ENCODE peak calls at places on chromosomes 4 and X, in eight cellular contexts. One of them, this sample, is unnamed.

GRCh38 chr4:79163981-79164490 is 161.8 kb downstream of the NAA11 start:
- DNase-seq in body of pancreas: no peak
- DNase-seq in heart left ventricle: no peak
- DNase-seq in brain microvascular endothelial cell: no peak
- DNase-seq in right atrium auricular region: no peak
- DNase-seq in left lung: no peak
- DNase-seq in A549: no peak
- DNase-seq in left ventricle myocardium inferior: no peak
- DNase-seq in this sample: no peak

GRCh38 chr4:48979897-48980579 is 6.0 kb upstream of the CWH43 start:
- DNase-seq in body of pancreas: no peak
- DNase-seq in brain microvascular endothelial cell: no peak
- DNase-seq in left lung: no peak
- DNase-seq in A549: no peak
- DNase-seq in left ventricle myocardium inferior: no peak
- DNase-seq in right atrium auricular region: no peak
- DNase-seq in heart left ventricle: no peak
- DNase-seq in this sample: no peak

GRCh38 chr4:15917297-15917696 is 21.2 kb downstream of the FGFBP1 start:
- DNase-seq in left lung: no peak
- DNase-seq in brain microvascular endothelial cell: no peak
- DNase-seq in left ventricle myocardium inferior: no peak
- DNase-seq in body of pancreas: no peak
- DNase-seq in right atrium auricular region: no peak
- DNase-seq in A549: no peak
- DNase-seq in heart left ventricle: no peak
- DNase-seq in this sample: no peak

GRCh38 chr4:148442830-148443549 is 776 bp upstream of the NR3C2 start:
- DNase-seq in A549: no peak
- DNase-seq in brain microvascular endothelial cell: no peak
- DNase-seq in left ventricle myocardium inferior: peak; percentile 32
- DNase-seq in heart left ventricle: no peak
- DNase-seq in left lung: no peak
- DNase-seq in body of pancreas: no peak
- DNase-seq in right atrium auricular region: no peak
- DNase-seq in this sample: peak; percentile 28

GRCh38 chrX:135489542-135489941 is 30.9 kb upstream of the INTS6L start:
- DNase-seq in heart left ventricle: no peak
- DNase-seq in right atrium auricular region: no peak
- DNase-seq in left ventricle myocardium inferior: no peak
- DNase-seq in A549: no peak
- DNase-seq in body of pancreas: no peak
- DNase-seq in left lung: no peak
- DNase-seq in brain microvascular endothelial cell: no peak
- DNase-seq in this sample: no peak

GRCh38 chrX:19514791-19515614 is at the start of gene MAP3K15:
- DNase-seq in body of pancreas: peak; percentile 30
- DNase-seq in right atrium auricular region: no peak
- DNase-seq in left ventricle myocardium inferior: peak; percentile 14
- DNase-seq in left lung: peak; percentile 82
- DNase-seq in brain microvascular endothelial cell: no peak
- DNase-seq in heart left ventricle: no peak
- DNase-seq in A549: peak; percentile 70
- DNase-seq in this sample: peak; percentile 23

GRCh38 chr4:123398151-123398802 is 1.7 kb downstream of the SPRY1 start:
- DNase-seq in A549: peak; percentile 59
- DNase-seq in body of pancreas: peak; percentile 80
- DNase-seq in right atrium auricular region: no peak
- DNase-seq in left lung: peak; percentile 94
- DNase-seq in brain microvascular endothelial cell: peak; percentile 50
- DNase-seq in heart left ventricle: peak; percentile 65
- DNase-seq in left ventricle myocardium inferior: peak; percentile 64
- DNase-seq in this sample: peak; percentile 65

GRCh38 chr4:56049428-56050212 is 100.9 kb downstream of the CEP135 start:
- DNase-seq in right atrium auricular region: no peak
- DNase-seq in A549: peak; percentile 17
- DNase-seq in left ventricle myocardium inferior: no peak
- DNase-seq in brain microvascular endothelial cell: peak; percentile 10
- DNase-seq in left lung: no peak
- DNase-seq in heart left ventricle: peak; percentile 9
- DNase-seq in body of pancreas: peak; percentile 10
- DNase-seq in this sample: no peak

GRCh38 chr4:44629280-44629866 is 22.1 kb downstream of the YIPF7 start:
- DNase-seq in brain microvascular endothelial cell: peak; percentile 58
- DNase-seq in A549: peak; percentile 44
- DNase-seq in left ventricle myocardium inferior: no peak
- DNase-seq in right atrium auricular region: no peak
- DNase-seq in body of pancreas: peak; percentile 33
- DNase-seq in left lung: no peak
- DNase-seq in heart left ventricle: no peak
- DNase-seq in this sample: no peak

GRCh38 chrX:7586126-7586525 is 256.8 kb upstream of the VCX start:
- DNase-seq in brain microvascular endothelial cell: peak; percentile 9
- DNase-seq in right atrium auricular region: no peak
- DNase-seq in body of pancreas: no peak
- DNase-seq in left lung: no peak
- DNase-seq in A549: no peak
- DNase-seq in left ventricle myocardium inferior: no peak
- DNase-seq in heart left ventricle: no peak
- DNase-seq in this sample: no peak

GRCh38 chr4:28463184-28463690 is 1602.6 kb downstream of the STIM2 start:
- DNase-seq in right atrium auricular region: no peak
- DNase-seq in brain microvascular endothelial cell: no peak
- DNase-seq in body of pancreas: no peak
- DNase-seq in left ventricle myocardium inferior: no peak
- DNase-seq in A549: no peak
- DNase-seq in heart left ventricle: no peak
- DNase-seq in left lung: no peak
- DNase-seq in this sample: no peak

GRCh38 chrX:48508400-48509244 is at the start of gene PORCN:
- DNase-seq in body of pancreas: peak; percentile 76
- DNase-seq in right atrium auricular region: peak; percentile 79
- DNase-seq in heart left ventricle: peak; percentile 88
- DNase-seq in brain microvascular endothelial cell: peak; percentile 35
- DNase-seq in left lung: peak; percentile 95
- DNase-seq in left ventricle myocardium inferior: peak; percentile 86
- DNase-seq in A549: peak; percentile 58
- DNase-seq in this sample: peak; percentile 87

GRCh38 chr4:120130786-120131185 is 64.1 kb upstream of the MAD2L1 start:
- DNase-seq in body of pancreas: no peak
- DNase-seq in left ventricle myocardium inferior: no peak
- DNase-seq in right atrium auricular region: no peak
- DNase-seq in A549: no peak
- DNase-seq in heart left ventricle: no peak
- DNase-seq in brain microvascular endothelial cell: no peak
- DNase-seq in left lung: no peak
- DNase-seq in this sample: no peak

GRCh38 chr4:11455201-11455835 is 26.6 kb upstream of the HS3ST1 start:
- DNase-seq in left ventricle myocardium inferior: no peak
- DNase-seq in A549: no peak
- DNase-seq in brain microvascular endothelial cell: no peak
- DNase-seq in heart left ventricle: no peak
- DNase-seq in right atrium auricular region: no peak
- DNase-seq in body of pancreas: no peak
- DNase-seq in left lung: no peak
- DNase-seq in this sample: no peak

DNA sequence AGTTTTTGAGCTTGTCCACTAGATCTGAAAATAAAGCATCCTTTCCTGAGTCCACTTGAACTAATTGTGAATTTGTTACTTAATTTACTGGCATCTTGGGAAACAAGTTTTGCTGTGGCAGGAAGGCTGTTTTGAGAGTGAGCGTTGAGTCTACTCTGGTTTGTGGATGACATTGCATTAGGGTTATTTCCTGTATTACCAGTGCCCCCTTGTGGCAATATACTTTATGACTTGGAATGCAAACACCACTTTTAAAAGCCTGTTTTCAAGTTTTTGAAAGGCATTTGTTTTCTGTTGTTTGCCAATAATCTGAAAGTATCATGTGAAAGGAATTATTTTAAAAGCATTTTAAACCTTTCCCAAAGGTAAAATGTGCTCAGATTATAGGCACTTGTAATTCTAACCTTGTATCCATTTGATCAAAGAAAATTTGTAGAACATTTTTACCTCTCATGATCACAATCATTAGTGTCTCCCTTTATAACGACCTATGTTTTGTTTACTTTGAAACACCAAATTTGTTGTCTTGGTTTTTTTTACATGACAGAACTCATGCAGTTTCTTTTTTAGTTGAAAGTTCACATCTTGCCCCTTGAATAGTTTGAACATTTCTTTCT is 18.0 kb upstream of the CYP2U1 start:
- DNase-seq in brain microvascular endothelial cell: peak; percentile 76
- DNase-seq in A549: peak; percentile 62
- DNase-seq in left ventricle myocardium inferior: no peak
- DNase-seq in body of pancreas: peak; percentile 33
- DNase-seq in left lung: no peak
- DNase-seq in right atrium auricular region: no peak
- DNase-seq in heart left ventricle: peak; percentile 44
- DNase-seq in this sample: no peak
- H3K4me3 ChIP-seq in brain microvascular endothelial cell: no peak overlapping the region
- H3K4me3 ChIP-seq in A549: no peak overlapping the region
- H3K4me3 ChIP-seq in left ventricle myocardium inferior: no peak overlapping the region
- H3K4me3 ChIP-seq in body of pancreas: no peak overlapping the region
- H3K4me3 ChIP-seq in left lung: no peak overlapping the region
- H3K4me3 ChIP-seq in right atrium auricular region: no peak overlapping the region
- H3K4me3 ChIP-seq in heart left ventricle: no peak overlapping the region
- H3K4me3 ChIP-seq in this sample: no peak overlapping the region

GRCh38 chr4:3679851-3680311 is 86.3 kb upstream of the ADRA2C start:
- DNase-seq in A549: no peak
- DNase-seq in left ventricle myocardium inferior: no peak
- DNase-seq in left lung: peak; percentile 74
- DNase-seq in right atrium auricular region: no peak
- DNase-seq in body of pancreas: no peak
- DNase-seq in heart left ventricle: no peak
- DNase-seq in brain microvascular endothelial cell: no peak
- DNase-seq in this sample: no peak

GRCh38 chr4:3681191-3681590 is 85.0 kb upstream of the ADRA2C start:
- DNase-seq in left lung: peak; percentile 54
- DNase-seq in A549: no peak
- DNase-seq in right atrium auricular region: no peak
- DNase-seq in brain microvascular endothelial cell: no peak
- DNase-seq in heart left ventricle: no peak
- DNase-seq in left ventricle myocardium inferior: no peak
- DNase-seq in body of pancreas: no peak
- DNase-seq in this sample: no peak

GRCh38 chr4:3680656-3681055 is 85.5 kb upstream of the ADRA2C start:
- DNase-seq in A549: no peak
- DNase-seq in heart left ventricle: no peak
- DNase-seq in body of pancreas: no peak
- DNase-seq in left lung: peak; percentile 43
- DNase-seq in left ventricle myocardium inferior: no peak
- DNase-seq in brain microvascular endothelial cell: no peak
- DNase-seq in right atrium auricular region: no peak
- DNase-seq in this sample: no peak

GRCh38 chr4:3677671-3678070 is 88.5 kb upstream of the ADRA2C start:
- DNase-seq in left lung: no peak
- DNase-seq in heart left ventricle: no peak
- DNase-seq in left ventricle myocardium inferior: no peak
- DNase-seq in right atrium auricular region: no peak
- DNase-seq in A549: no peak
- DNase-seq in brain microvascular endothelial cell: no peak
- DNase-seq in body of pancreas: no peak
- DNase-seq in this sample: no peak

DNA sequence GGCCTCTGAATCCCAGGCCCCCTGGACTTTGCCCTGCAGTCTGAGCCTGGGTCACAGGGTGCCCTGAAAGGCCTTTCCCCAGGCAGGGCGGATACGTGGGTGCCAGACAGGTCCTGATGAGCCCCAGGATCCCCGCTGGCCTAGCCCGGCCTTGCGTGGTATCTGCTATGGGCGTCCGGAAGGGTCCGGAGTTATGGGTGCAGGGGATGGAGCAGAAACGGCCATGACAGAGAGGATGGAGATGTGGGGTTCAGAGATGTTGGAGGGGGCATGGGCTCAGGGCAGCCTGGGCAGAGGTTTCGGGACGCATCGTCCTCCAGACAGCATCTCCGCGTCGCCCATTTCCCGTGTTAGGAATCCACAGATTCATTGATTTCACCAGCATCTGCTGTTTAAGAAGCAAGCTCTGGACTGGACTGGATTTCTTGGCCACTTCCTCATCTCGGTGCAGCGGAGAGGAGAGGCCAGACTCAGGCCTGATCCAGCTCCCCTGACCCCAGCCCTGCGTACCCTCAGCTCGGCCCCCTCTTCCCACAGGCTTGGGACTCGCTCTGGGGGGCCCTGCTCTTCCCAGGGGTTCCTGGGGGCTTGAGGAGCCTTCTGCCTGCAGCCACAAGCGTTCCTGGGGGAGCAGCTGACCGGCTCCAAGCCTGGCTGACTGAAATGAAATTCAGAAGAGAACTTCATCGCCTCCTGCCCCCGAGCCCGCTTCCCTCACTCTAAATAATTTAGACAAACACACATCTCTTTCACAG is 86.9 kb upstream of the ADRA2C start:
- DNase-seq in heart left ventricle: no peak
- DNase-seq in brain microvascular endothelial cell: no peak
- DNase-seq in left lung: peak; percentile 60
- DNase-seq in left ventricle myocardium inferior: no peak
- DNase-seq in body of pancreas: no peak
- DNase-seq in right atrium auricular region: no peak
- DNase-seq in A549: no peak
- DNase-seq in this sample: no peak
- H3K27ac ChIP-seq in heart left ventricle: no peak overlapping the region
- H3K27ac ChIP-seq in brain microvascular endothelial cell: no peak overlapping the region
- H3K27ac ChIP-seq in left lung: no peak overlapping the region
- H3K27ac ChIP-seq in left ventricle myocardium inferior: no peak overlapping the region
- H3K27ac ChIP-seq in body of pancreas: no peak overlapping the region
- H3K27ac ChIP-seq in right atrium auricular region: no peak overlapping the region
- H3K27ac ChIP-seq in A549: no peak overlapping the region
- H3K27ac ChIP-seq in this sample: no peak overlapping the region

GRCh38 chrX:108165349-108166111 is 74.0 kb downstream of the ATG4A start:
- DNase-seq in right atrium auricular region: no peak
- DNase-seq in A549: peak; percentile 54
- DNase-seq in heart left ventricle: no peak
- DNase-seq in left ventricle myocardium inferior: no peak
- DNase-seq in brain microvascular endothelial cell: peak; percentile 38
- DNase-seq in body of pancreas: no peak
- DNase-seq in left lung: no peak
- DNase-seq in this sample: no peak
- TF ChIP-seq CTCF in right atrium auricular region: no peak
- TF ChIP-seq CTCF in A549: peak; percentile 45
- TF ChIP-seq CTCF in heart left ventricle: peak; percentile 36
- TF ChIP-seq CTCF in left ventricle myocardium inferior: peak; percentile 36
- TF ChIP-seq CTCF in brain microvascular endothelial cell: peak; percentile 74
- TF ChIP-seq CTCF in body of pancreas: no peak
- TF ChIP-seq CTCF in left lung: no peak
- TF ChIP-seq CTCF in this sample: peak; percentile 22

GRCh38 chr4:88276952-88277710 is 7.2 kb downstream of the PPM1K start:
- DNase-seq in heart left ventricle: no peak
- DNase-seq in A549: no peak
- DNase-seq in left lung: no peak
- DNase-seq in body of pancreas: no peak
- DNase-seq in right atrium auricular region: no peak
- DNase-seq in brain microvascular endothelial cell: no peak
- DNase-seq in left ventricle myocardium inferior: no peak
- DNase-seq in this sample: no peak
- H3K4me3 ChIP-seq in heart left ventricle: no peak overlapping the region
- H3K4me3 ChIP-seq in A549: no peak overlapping the region
- H3K4me3 ChIP-seq in left lung: no peak overlapping the region
- H3K4me3 ChIP-seq in body of pancreas: no peak overlapping the region
- H3K4me3 ChIP-seq in right atrium auricular region: no peak overlapping the region
- H3K4me3 ChIP-seq in brain microvascular endothelial cell: no peak overlapping the region
- H3K4me3 ChIP-seq in left ventricle myocardium inferior: peak overlapping the region; percentile 94
- H3K4me3 ChIP-seq in this sample: no peak overlapping the region

GRCh38 chr4:25911356-25911755 is 2.7 kb upstream of the SMIM20 start:
- DNase-seq in heart left ventricle: no peak
- DNase-seq in right atrium auricular region: no peak
- DNase-seq in body of pancreas: no peak
- DNase-seq in left ventricle myocardium inferior: no peak
- DNase-seq in A549: no peak
- DNase-seq in left lung: no peak
- DNase-seq in brain microvascular endothelial cell: no peak
- DNase-seq in this sample: no peak
- H3K27ac ChIP-seq in heart left ventricle: no peak overlapping the region
- H3K27ac ChIP-seq in right atrium auricular region: no peak overlapping the region
- H3K27ac ChIP-seq in body of pancreas: no peak overlapping the region
- H3K27ac ChIP-seq in left ventricle myocardium inferior: no peak overlapping the region
- H3K27ac ChIP-seq in A549: no peak overlapping the region
- H3K27ac ChIP-seq in left lung: no peak overlapping the region
- H3K27ac ChIP-seq in brain microvascular endothelial cell: no peak overlapping the region
- H3K27ac ChIP-seq in this sample: no peak overlapping the region